ENCODE peak calls at places on chromosomes 2 and 18, in seven cellular contexts. U is astrocyte, P is A549, Z is PC-9, Y is body of pancreas, C is endodermal cell, R is tibial artery. T is an unnamed sample.

GRCh38 chr18:62284637-62285036 is 40.5 kb upstream of the TNFRSF11A start:
- DNase-seq in C (no peak), Z (no peak), U (no peak), Y (no peak), R (no peak), P (no peak), T (no peak)

GRCh38 chr2:189426886-189427285 is 14.4 kb upstream of the WDR75 start:
- DNase-seq in C (no peak), Z (no peak), P (no peak), U (no peak), Y (no peak), R (no peak), T (no peak)

GRCh38 chr2:164504253-164504652 is 117.0 kb downstream of the GRB14 start:
- DNase-seq in U (no peak), Y (no peak), R (no peak), P (peak; percentile 29), Z (no peak), C (peak; percentile 90), T (no peak)

GRCh38 chr2:21245565-21245964 is 121.8 kb downstream of the TDRD15 start:
- DNase-seq in Y (no peak), C (no peak), P (no peak), R (no peak), Z (no peak), U (no peak), T (no peak)

GRCh38 chr2:109487237-109487869 is 126.4 kb downstream of the SEPTIN10 start:
- DNase-seq in Y (no peak), R (no peak), U (peak; percentile 95), Z (no peak), P (peak; percentile 22), C (no peak), T (no peak)

GRCh38 chr2:180992994-180993393 is 12.6 kb downstream of the UBE2E3 start:
- DNase-seq in R (no peak), Y (no peak), P (no peak), Z (no peak), U (no peak), C (no peak), T (no peak)

GRCh38 chr18:10739152-10739551 is 213.3 kb downstream of the NAPG start:
- DNase-seq in U (peak; percentile 48), C (no peak), R (no peak), P (no peak), Y (no peak), Z (peak; percentile 47), T (no peak)

GRCh38 chr18:3283908-3284307 is 22.0 kb downstream of the MYL12B start:
- DNase-seq in C (no peak), R (no peak), Z (no peak), U (no peak), Y (no peak), P (no peak), T (no peak)

GRCh38 chr2:134360750-134361487 is 107.0 kb downstream of the MGAT5 start:
- DNase-seq in Y (no peak), P (no peak), Z (no peak), C (no peak), U (no peak), R (peak; percentile 69), T (no peak)

GRCh38 chr2:127713562-127713961 is 12.3 kb downstream of the SFT2D3 start:
- DNase-seq in P (no peak), U (no peak), Z (no peak), Y (no peak), C (no peak), R (no peak), T (no peak)

GRCh38 chr2:187617925-187618324 is 63.7 kb upstream of the TFPI start:
- DNase-seq in R (no peak), Z (no peak), P (no peak), C (no peak), Y (no peak), U (no peak), T (no peak)

GRCh38 chr2:70851704-70852103 is 16.1 kb upstream of the CD207 start:
- DNase-seq in C (no peak), Y (no peak), R (no peak), Z (no peak), P (no peak), U (no peak), T (no peak)

GRCh38 chr2:10303634-10304378 is 1.1 kb downstream of the HPCAL1 start:
- DNase-seq in P (peak; percentile 31), Y (peak; percentile 57), C (peak; percentile 79), Z (peak; percentile 45), R (no peak), U (no peak), T (no peak)

GRCh38 chr2:240435457-240435954 is at the start of gene GPC1:
- DNase-seq in C (peak; percentile 89), Y (peak; percentile 76), R (peak; percentile 87), U (peak; percentile 56), Z (peak; percentile 54), P (peak; percentile 82), T (peak; percentile 84)

GRCh38 chr18:79493211-79493800 is 97.6 kb downstream of the NFATC1 start:
- DNase-seq in Z (no peak), Y (peak; percentile 9), P (no peak), C (no peak), R (peak; percentile 59), U (no peak), T (peak; percentile 26)

GRCh38 chr2:46082531-46083485 is 214.4 kb upstream of the EPAS1 start:
- DNase-seq in P (no peak), C (no peak), U (peak; percentile 96), R (no peak), Z (no peak), Y (no peak), T (no peak)

GRCh38 chr2:101200714-101201113 is 49.5 kb upstream of the TBC1D8 start:
- DNase-seq in C (no peak), Z (peak; percentile 65), Y (peak; percentile 34), R (no peak), P (peak; percentile 14), U (peak; percentile 60), T (no peak)

GRCh38 chr2:98459776-98460175 is 15.1 kb downstream of the INPP4A start:
- DNase-seq in Y (no peak), R (no peak), P (no peak), C (peak; percentile 34), Z (peak; percentile 89), U (no peak), T (no peak)

GRCh38 chr18:48944634-48945033 is 6.1 kb downstream of the SMAD7 start:
- DNase-seq in U (peak; percentile 73), Z (no peak), P (no peak), Y (no peak), R (no peak), C (no peak), T (no peak)

GRCh38 chr2:133705287-133705686 is 137.0 kb upstream of the NCKAP5 start:
- DNase-seq in Z (no peak), P (no peak), R (no peak), C (no peak), U (no peak), Y (no peak), T (no peak)

GRCh38 chr18:33817096-33817495 is 239.1 kb downstream of the ASXL3 start:
- DNase-seq in U (peak; percentile 48), Z (no peak), P (no peak), C (no peak), R (no peak), Y (no peak), T (no peak)

GRCh38 chr2:168145598-168145997 is 101.8 kb downstream of the STK39 start:
- DNase-seq in C (no peak), U (no peak), R (no peak), Y (no peak), P (no peak), Z (no peak), T (no peak)

GRCh38 chr2:152874955-152875354 is 156.5 kb downstream of the ARL6IP6 start:
- DNase-seq in Y (no peak), P (peak; percentile 1), C (no peak), R (no peak), U (peak; percentile 36), Z (no peak), T (no peak)

GRCh38 chr2:215770668-215771067 is 242.7 kb downstream of the MREG start:
- DNase-seq in C (no peak), R (no peak), U (no peak), Z (no peak), P (no peak), Y (no peak), T (no peak)
- H3K4me1 ChIP-seq in C (peaks cover 18% of the 10 kb centered on the region), R (peaks cover 41% of the 10 kb centered on the region), U (peaks cover 41% of the 10 kb centered on the region), Z (peaks cover 22% of the 10 kb centered on the region), P (peaks cover 32% of the 10 kb centered on the region), Y (no peaks in the 10 kb centered on the region), T (no peaks in the 10 kb centered on the region)

GRCh38 chr2:206869824-206870495 is 69.4 kb upstream of the CPO start:
- DNase-seq in U (no peak), Y (no peak), P (no peak), Z (peak; percentile 86), C (no peak), R (no peak), T (no peak)
- H3K27ac ChIP-seq in U (no peak overlapping the region), Y (no peak overlapping the region), P (no peak overlapping the region), Z (peak overlapping the region; percentile 88), C (no peak overlapping the region), R (no peak overlapping the region), T (no peak overlapping the region)

DNA sequence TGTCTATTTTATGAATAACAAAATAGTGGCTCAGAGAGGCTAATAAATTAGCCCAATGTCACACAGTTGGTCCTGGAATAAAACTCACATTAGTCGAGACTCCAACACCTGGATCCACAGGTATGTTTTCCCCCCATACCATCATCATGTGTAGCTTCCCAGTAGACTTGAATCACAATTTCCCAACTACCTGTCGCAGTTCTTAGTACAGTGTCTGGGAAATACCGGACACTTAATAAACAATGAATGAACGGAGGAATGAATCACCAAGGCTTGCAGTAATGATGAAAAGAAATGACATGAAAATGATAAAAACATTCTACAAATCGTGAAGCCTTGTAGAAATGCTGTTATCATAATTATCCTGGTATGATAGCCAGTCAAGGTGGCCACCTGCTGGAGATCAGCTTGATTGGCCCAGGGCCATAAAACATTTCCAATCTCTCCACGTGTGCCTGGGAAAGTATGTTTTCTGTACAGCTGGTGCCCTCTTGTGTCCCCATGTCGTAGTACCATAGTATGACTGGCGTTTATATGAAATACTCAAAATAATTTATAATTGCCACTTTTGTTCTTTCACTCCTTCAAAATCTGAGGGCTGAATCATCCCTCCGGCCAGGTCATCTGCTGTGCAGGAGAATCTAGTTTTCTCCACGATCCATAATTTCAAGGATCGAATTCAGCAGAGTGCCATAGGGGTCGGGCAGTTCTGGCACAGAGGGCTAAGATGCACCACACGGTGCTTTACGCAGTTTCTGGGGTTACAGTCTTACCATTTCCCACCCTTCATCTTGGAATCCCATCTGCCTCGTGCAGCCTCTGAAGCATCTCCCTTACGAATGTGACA is 95.4 kb downstream of the LAMA1 start:
- DNase-seq in C (no peak), Z (peak; percentile 60), R (no peak), U (no peak), Y (peak; percentile 86), P (peak; percentile 73), T (no peak)
- TF ChIP-seq CTCF in C (peak; percentile 60), Z (peak; percentile 66), R (no peak), U (peak; percentile 37), Y (peak; percentile 59), P (peak; percentile 67), T (peak; percentile 43)

GRCh38 chr2:226117506-226118065 is 682.0 kb downstream of the IRS1 start:
- DNase-seq in R (no peak), Z (no peak), Y (no peak), P (no peak), U (peak; percentile 8), C (no peak), T (no peak)
- H3K4me1 ChIP-seq in R (peaks cover 11% of the 10 kb centered on the region), Z (peaks cover 64% of the 10 kb centered on the region), Y (no peaks in the 10 kb centered on the region), P (peaks cover 57% of the 10 kb centered on the region), U (peaks cover 40% of the 10 kb centered on the region), C (no peaks in the 10 kb centered on the region), T (no peaks in the 10 kb centered on the region)

DNA sequence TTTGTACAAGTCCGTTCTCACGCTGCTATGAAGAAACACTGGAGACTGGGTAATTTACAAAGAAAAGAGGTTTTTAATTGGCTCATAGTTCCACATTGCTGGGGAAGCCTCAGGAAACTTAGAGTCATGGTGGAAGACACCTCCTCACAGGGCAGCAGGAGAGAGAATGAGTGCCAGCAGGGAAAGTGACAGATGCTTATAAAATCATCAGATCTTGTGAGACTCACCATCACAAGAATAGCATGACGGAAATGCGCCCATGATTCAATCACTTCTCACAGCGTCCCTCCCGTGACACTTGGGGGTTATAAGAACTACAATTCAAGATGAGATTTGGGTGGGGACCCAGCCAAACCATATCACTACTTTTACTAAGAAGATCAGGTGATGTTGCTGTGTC is 285.8 kb downstream of the TMX3 start:
- DNase-seq in Z (no peak), C (no peak), U (no peak), P (no peak), R (no peak), Y (no peak), T (no peak)
- H3K27ac ChIP-seq in Z (no peak overlapping the region), C (no peak overlapping the region), U (peak overlapping the region; percentile 71), P (no peak overlapping the region), R (no peak overlapping the region), Y (no peak overlapping the region), T (no peak overlapping the region)

T was measured in right lobe of liver.